ENCODE peak calls at places on chromosomes 16 and 17, in six cellular contexts. F is body of pancreas, A is HCT116, C is IMR-90, W is A549, B is right lobe of liver. P is an unnamed sample.

GRCh38 chr16:9139965-9140364 is 48.5 kb downstream of the HAPSTR1 start:
- DNase-seq in W (no peak), F (no peak), B (no peak), C (peak), A (peak), P (peak)

GRCh38 chr17:8362651-8363332 is 13.7 kb downstream of the KRABD2 start:
- DNase-seq in W (no peak), B (no peak), F (no peak), A (no peak), C (peak), P (no peak)

GRCh38 chr17:35666070-35666469 is 65.4 kb upstream of the RASL10B start:
- DNase-seq in W (no peak), C (peak), B (no peak), A (no peak), F (no peak), P (no peak)

GRCh38 chr16:14205666-14206065 is 134.5 kb downstream of the MRTFB start:
- DNase-seq in W (no peak), B (no peak), A (no peak), C (peak), F (no peak), P (no peak)

GRCh38 chr17:58335779-58336455 is 7.3 kb upstream of the TSPOAP1 start:
- DNase-seq in B (peak), F (no peak), W (no peak), C (no peak), A (no peak), P (no peak)

GRCh38 chr16:7615565-7615964 is 282.9 kb downstream of the RBFOX1 start:
- DNase-seq in C (no peak), W (no peak), F (no peak), A (no peak), B (no peak), P (peak)

GRCh38 chr17:7856081-7856791 is 1.1 kb downstream of the NAA38 start:
- DNase-seq in C (no peak), W (no peak), A (no peak), B (peak), F (peak), P (peak)

GRCh38 chr16:68444058-68444657 is 4.2 kb downstream of the SMPD3 start:
- DNase-seq in W (no peak), F (peak), B (no peak), C (peak), A (no peak), P (peak)

GRCh38 chr16:49932943-49933342 is 77.0 kb upstream of the ZNF423 start:
- DNase-seq in W (no peak), F (no peak), A (no peak), B (no peak), C (peak), P (peak)

DNA sequence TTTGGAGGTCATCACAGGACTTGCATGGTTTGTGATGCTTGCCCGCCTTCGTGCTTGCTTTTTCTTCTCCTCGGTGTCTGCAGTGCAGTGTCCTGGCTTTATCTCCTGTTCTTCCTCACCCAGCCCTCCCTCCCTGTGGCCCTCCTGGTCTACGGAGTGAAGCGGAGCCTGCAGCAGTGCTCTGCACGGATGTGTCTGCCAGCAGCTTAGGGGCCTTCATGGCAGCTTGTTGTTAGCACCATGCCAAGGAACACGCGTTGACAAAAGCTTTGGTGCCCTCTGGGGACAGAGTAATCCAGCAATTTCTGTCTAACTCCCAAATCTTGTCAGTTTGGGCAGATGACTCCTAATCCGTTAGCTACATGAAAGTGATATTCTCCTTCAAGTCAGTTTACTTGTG is 9.9 kb downstream of the DHODH start:
- DNase-seq in A (no peak), B (no peak), F (no peak), W (no peak), C (no peak), P (peak)
- TF ChIP-seq POLR2A in A (no peak), B (no peak), F (no peak), W (no peak), C (no peak), P (no peak)

DNA sequence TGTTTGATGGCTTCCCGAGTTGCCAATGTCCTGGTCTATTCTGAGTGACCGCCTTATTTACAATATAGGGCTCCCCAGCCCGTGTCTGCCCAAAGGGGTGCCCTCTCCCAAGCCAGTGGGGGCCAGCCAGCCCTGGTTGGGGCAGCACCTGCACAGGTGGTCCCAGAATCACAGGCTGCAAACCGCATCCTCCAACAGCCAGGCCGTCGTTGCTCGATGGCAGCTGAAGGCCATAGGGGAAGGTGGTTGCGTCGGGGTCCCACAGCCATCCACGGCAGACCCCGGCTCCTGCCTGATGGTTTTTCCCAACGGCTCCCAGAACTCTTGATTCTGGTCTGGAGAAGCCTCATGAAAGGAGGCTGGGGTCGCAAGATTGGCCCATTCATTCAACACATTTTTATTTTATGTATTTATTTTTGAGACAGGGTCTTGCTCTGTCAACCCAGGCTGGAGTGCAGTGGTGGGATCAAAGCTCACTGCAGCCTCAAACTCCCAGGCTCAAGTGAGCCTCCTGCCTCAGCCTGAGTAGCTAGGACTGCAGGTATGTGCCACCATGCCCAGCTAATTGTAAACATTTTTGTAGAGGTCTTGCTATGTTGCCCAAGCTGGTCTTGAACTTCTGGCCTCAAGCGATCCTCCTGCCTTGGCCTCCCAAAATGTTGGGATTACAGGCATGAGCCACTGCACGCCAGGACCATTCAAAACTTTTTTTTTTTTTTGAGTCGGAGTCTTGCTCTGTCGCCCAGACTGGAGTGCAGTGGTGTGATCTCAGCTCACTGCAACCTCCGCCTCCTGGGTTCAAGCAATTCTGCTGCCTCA is 79.0 kb upstream of the TOB1 start:
- DNase-seq in A (no peak), C (no peak), F (peak), W (no peak), B (peak), P (no peak)
- H3K27ac ChIP-seq in A (peak), C (no peak), F (peak), W (peak), B (no peak), P (no peak)

DNA sequence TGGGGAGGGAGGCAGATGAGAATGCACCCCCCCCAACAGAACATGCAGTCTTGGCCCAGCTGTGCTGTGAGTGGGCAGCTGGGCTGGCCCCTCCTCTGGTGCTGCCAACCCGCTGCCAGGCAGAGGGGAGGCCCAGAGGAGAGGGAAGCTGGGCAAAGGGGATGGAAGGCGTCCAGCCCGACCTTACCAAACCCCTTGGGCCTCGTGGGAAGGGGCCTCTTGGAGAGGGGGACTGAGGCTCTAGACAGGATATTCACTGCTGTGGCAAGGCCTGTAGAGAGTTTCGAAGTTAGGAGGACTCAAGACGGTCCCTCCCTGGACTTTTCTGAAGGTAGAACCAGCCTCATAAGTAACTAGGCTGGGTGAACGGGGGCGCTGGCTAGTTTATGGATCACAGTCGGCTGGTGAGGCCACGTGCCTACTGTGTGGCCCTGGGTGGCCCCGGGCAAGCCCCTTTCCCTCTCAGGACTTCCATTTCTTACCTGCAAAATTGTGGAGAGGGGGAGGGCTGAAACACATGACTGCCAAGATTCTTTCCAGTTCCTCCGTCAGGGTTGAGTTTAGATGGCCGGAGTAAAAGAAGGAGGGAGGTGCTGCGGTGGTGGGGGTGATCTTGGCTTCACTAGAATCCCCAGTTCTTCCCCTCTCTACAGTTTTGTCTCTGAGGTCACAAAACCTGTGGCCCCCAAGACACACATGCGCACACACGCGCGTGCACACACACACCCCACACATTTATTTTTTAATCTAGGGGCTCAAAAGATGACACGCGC is 807 bp upstream of the STAT5A start:
- DNase-seq in B (no peak), F (peak), A (no peak), C (no peak), W (no peak), P (peak)
- TF ChIP-seq POLR2A in B (peak), F (no peak), A (no peak), C (no peak), W (no peak), P (no peak)

GRCh38 chr16:85936761-85937343 is 37.9 kb downstream of the IRF8 start:
- DNase-seq in B (no peak), A (no peak), F (no peak), W (no peak), C (no peak), P (no peak)

GRCh38 chr16:85935391-85935956 is 36.5 kb downstream of the IRF8 start:
- DNase-seq in C (no peak), F (no peak), A (no peak), B (no peak), W (no peak), P (no peak)

GRCh38 chr16:85940214-85940613 is 41.3 kb downstream of the IRF8 start:
- DNase-seq in B (no peak), A (no peak), W (no peak), F (no peak), C (no peak), P (no peak)

GRCh38 chr16:85934210-85934609 is 35.2 kb downstream of the IRF8 start:
- DNase-seq in B (no peak), C (no peak), W (no peak), A (no peak), F (no peak), P (no peak)

DNA sequence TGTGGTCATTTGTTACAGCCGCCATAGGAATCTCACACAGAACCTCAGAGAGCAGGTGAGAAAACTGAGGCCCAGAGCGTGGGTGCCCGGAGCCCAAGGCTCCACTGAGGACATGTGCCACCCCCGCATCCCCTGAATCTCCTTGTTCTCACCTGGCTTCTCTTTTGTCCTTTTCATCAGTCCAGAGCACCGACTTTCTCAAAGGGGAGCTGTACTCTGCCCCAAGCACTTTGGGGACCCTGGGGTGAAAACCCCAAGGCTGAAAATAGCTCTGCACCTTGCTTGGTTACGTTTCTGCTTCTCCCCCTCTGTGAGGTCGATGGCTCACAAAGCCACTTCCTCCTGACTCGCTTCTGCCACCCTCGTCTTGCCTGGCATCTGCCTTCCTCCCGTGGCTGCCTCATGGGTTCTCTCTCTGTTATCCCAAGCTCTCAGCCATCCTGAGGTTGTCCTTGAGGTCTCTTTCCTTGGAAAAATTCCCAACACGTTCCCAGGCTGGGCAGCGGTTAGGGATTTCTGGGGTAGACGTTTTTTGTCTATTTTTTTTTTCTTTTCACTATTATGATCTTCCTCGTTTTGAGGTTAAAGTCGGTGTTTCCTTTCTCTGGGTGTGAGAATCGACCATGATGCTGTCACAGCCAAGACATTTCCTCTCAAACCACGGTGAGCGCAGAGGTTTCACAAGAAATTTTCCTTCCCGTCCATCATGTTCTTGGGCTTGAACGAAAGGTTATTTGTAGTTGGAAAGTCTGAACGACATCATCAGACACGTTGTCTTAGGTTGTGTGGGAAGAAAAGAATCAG is 37.2 kb downstream of the IRF8 start:
- DNase-seq in B (no peak), A (no peak), C (no peak), W (no peak), F (no peak), P (no peak)
- H3K27ac ChIP-seq in B (no peak), A (no peak), C (no peak), W (no peak), F (no peak), P (no peak)

DNA sequence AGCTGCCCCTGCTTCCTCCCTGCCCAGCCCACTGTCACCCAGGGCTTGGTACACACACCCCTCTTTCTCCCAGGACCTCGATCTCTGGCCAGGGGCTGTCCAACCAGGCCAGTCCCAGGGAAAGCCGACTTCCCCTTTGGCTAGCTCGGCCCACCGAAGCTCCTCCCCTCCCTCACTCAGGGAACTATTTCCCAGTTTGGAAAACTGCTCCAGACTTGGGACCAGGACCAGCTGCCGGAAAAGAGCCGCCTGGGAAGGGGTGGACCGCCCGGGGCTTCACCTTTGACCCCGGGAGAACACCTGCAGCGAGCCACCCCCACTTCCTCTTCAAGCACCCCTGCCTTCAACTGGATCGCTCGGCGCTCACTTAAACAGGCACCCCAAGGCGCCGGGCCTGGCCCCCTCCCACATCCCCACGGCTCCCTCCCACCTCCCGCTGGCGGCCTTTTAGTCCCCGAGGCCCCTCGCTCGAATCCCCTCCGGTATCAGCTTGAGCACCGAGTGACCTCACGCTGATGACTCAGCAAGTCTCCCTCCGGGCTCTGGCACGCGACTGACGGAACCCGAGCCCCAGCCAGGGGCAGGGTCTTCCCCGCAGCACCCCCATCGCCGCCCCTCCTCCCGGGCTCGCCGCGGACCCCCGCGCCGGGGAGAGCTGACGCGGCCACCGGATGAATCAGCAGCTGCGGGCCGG is 937 bp downstream of the MAFG start:
- DNase-seq in B (peak), F (peak), C (peak), W (peak), A (peak), P (peak)
- TF ChIP-seq POLR2A in B (peak), F (peak), C (peak), W (no peak), A (no peak), P (no peak)

DNA sequence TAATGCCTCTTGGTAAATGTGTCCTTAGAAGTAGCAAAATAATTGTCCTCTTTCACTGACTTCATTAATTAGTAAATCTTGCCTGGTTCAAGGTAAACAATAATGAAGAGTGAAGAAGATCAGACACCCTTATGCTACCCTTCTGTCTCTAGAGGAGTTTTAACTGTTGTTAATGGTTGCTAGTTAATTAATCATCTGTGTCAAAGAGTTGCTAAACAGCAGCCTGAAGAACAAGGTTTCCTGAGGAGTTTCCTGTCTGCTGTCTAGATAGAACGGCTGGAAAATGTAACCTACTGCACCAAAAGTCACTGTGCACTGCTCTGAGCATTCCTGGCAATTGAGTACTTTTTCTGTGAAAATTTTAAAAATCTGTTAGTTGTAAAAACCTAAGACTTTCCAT is 131.3 kb downstream of the NLK start:
- DNase-seq in F (no peak), A (no peak), C (no peak), W (no peak), B (no peak), P (no peak)
- H3K27ac ChIP-seq in F (no peak), A (no peak), C (peak), W (no peak), B (no peak), P (no peak)

DNA sequence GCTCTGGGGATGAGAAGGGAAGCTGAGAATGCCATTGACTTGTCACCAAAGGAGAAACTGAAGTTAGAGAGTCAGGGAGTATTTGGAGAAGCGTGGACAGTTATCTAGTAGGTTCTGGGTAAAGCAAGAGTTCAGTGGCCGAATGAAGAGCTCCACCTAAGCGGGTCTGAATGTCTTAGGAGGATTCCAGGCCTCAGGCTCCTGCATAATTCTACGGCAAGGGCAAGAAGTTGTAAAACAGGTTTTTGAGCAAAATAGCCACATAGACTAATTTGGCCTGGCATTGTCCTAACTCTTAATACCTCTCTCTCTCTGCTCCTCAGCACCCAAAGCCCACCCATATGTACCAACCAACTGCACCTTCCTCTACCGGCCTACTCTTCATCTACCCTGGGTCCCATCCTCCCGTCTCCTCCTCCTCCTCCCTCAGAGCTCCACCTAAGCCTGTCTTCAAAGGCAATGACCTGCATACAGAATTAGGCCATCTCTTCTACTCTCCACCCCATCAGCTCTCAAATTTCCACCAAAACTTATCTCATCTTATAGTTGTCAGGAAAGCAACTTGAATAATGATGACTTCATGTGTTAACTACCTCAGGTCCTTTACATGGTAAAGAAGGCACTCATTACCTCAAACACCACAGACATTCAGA is 42.0 kb upstream of the KCNJ2 start:
- DNase-seq in A (no peak), B (no peak), C (no peak), F (no peak), W (no peak), P (no peak)
- TF ChIP-seq POLR2A in A (no peak), B (no peak), C (no peak), F (no peak), W (no peak), P (no peak)

GRCh38 chr17:75266315-75267145 is 4.5 kb downstream of the MIF4GD start:
- DNase-seq in F (no peak), W (no peak), B (no peak), A (no peak), C (no peak), P (no peak)
- H3K27ac ChIP-seq in F (no peak), W (no peak), B (no peak), A (no peak), C (no peak), P (no peak)

GRCh38 chr16:57083469-57083868 is 8.9 kb upstream of the CPNE2 start:
- DNase-seq in F (no peak), C (no peak), A (no peak), W (no peak), B (no peak), P (no peak)

GRCh38 chr16:57084996-57085395 is 7.4 kb upstream of the CPNE2 start:
- DNase-seq in F (no peak), W (no peak), A (no peak), C (no peak), B (no peak), P (no peak)

GRCh38 chr16:57082664-57083063 is 9.7 kb upstream of the CPNE2 start:
- DNase-seq in W (no peak), B (no peak), F (no peak), A (no peak), C (no peak), P (no peak)

GRCh38 chr16:57081744-57082143 is 10.6 kb upstream of the CPNE2 start:
- DNase-seq in F (no peak), A (no peak), W (no peak), B (no peak), C (no peak), P (no peak)

GRCh38 chr16:57084257-57084770 is 8.1 kb upstream of the CPNE2 start:
- DNase-seq in W (peak), F (peak), B (peak), C (peak), A (peak), P (peak)
- TF ChIP-seq POLR2A in W (no peak), F (peak), B (no peak), C (no peak), A (no peak), P (no peak)

P was measured in testis.